ENCODE peak calls at places on chromosome 3, in six cellular contexts. E is GM23338, O is endothelial cell of umbilical vein, P is HL-60, X is GM12878, F is sigmoid colon. A is an unnamed sample.

GRCh38 chr3:36964827-36965226 is 20.0 kb upstream of the TRANK1 start:
- DNase-seq in F (no peak), X (no peak), O (no peak), E (no peak), P (no peak), A (no peak)

GRCh38 chr3:170751083-170751893 is 118.7 kb downstream of the RPL22L1 start:
- DNase-seq in F (peak; percentile 73), P (no peak), E (no peak), O (peak; percentile 95), X (no peak), A (no peak)

GRCh38 chr3:147758786-147759185 is 349.6 kb downstream of the ZIC1 start:
- DNase-seq in O (no peak), E (no peak), X (no peak), P (no peak), F (no peak), A (no peak)

GRCh38 chr3:134985841-134986520 is 190.9 kb downstream of the EPHB1 start:
- DNase-seq in P (no peak), X (no peak), F (no peak), O (no peak), E (no peak), A (no peak)

GRCh38 chr3:101824691-101825090 is 24.6 kb upstream of the NFKBIZ start:
- DNase-seq in F (no peak), O (no peak), X (no peak), P (no peak), E (no peak), A (no peak)

GRCh38 chr3:14431928-14432834 is 29.8 kb downstream of the SLC6A6 start:
- DNase-seq in E (no peak), P (peak; percentile 96), O (peak; percentile 83), F (peak; percentile 87), X (peak; percentile 90), A (peak; percentile 91)

GRCh38 chr3:134027631-134028030 is 2.1 kb downstream of the SLCO2A1 start:
- DNase-seq in F (no peak), P (no peak), O (peak; percentile 14), X (no peak), E (no peak), A (no peak)

GRCh38 chr3:194281766-194282165 is 69.4 kb downstream of the CPN2 start:
- DNase-seq in F (no peak), P (no peak), E (no peak), X (no peak), O (no peak), A (no peak)

GRCh38 chr3:104145164-104145563 is 1221.5 kb upstream of the ALCAM start:
- DNase-seq in X (no peak), P (no peak), O (no peak), E (no peak), F (no peak), A (no peak)

GRCh38 chr3:144361002-144361401 is 389.4 kb downstream of the DIPK2A start:
- DNase-seq in X (no peak), P (no peak), O (no peak), F (no peak), E (no peak), A (no peak)

GRCh38 chr3:174495928-174496327 is 363.2 kb upstream of the NAALADL2 start:
- DNase-seq in F (no peak), X (no peak), E (no peak), O (no peak), P (no peak), A (no peak)

GRCh38 chr3:15514663-15515357 is 6.7 kb downstream of the COLQ start:
- DNase-seq in F (no peak), O (no peak), X (no peak), E (no peak), P (no peak), A (no peak)

GRCh38 chr3:107361633-107362032 is 15.6 kb upstream of the CCDC54 start:
- DNase-seq in X (no peak), O (no peak), F (no peak), E (no peak), P (no peak), A (no peak)

GRCh38 chr3:93969443-93969842 is 4.3 kb downstream of the PROS1 start:
- DNase-seq in F (no peak), P (no peak), O (no peak), E (no peak), X (no peak), A (no peak)

GRCh38 chr3:98032881-98033280 is 2.2 kb downstream of the GABRR3 start:
- DNase-seq in P (no peak), E (no peak), X (no peak), O (no peak), F (no peak), A (no peak)

GRCh38 chr3:177835917-177836316 is 638.6 kb upstream of the TBL1XR1 start:
- DNase-seq in F (no peak), X (no peak), E (no peak), O (no peak), P (no peak), A (no peak)

GRCh38 chr3:104916971-104917370 is 449.7 kb upstream of the ALCAM start:
- DNase-seq in P (no peak), X (no peak), E (no peak), F (no peak), O (peak; percentile 22), A (no peak)

GRCh38 chr3:133393204-133393603 is 6.7 kb upstream of the BFSP2 start:
- DNase-seq in F (no peak), X (no peak), O (no peak), P (peak; percentile 33), E (no peak), A (no peak)

GRCh38 chr3:42535981-42536784 is 33.7 kb downstream of the VIPR1 start:
- DNase-seq in E (peak; percentile 97), X (no peak), F (no peak), P (peak; percentile 36), O (peak; percentile 16), A (peak; percentile 59)

GRCh38 chr3:54202029-54202428 is 79.7 kb downstream of the CACNA2D3 start:
- DNase-seq in O (no peak), F (no peak), E (no peak), X (no peak), P (no peak), A (no peak)

GRCh38 chr3:153252963-153253362 is 90.9 kb downstream of the RAP2B start:
- DNase-seq in O (no peak), E (no peak), X (no peak), P (no peak), F (no peak), A (no peak)

GRCh38 chr3:189563841-189564563 is 67.2 kb upstream of the TP63 start:
- DNase-seq in P (no peak), F (no peak), O (no peak), X (peak; percentile 82), E (no peak), A (no peak)

GRCh38 chr3:9501226-9501625 is 52.4 kb downstream of the LHFPL4 start:
- DNase-seq in E (no peak), F (no peak), O (no peak), P (no peak), X (no peak), A (no peak)

GRCh38 chr3:25468866-25469319 is 40.8 kb downstream of the RARB start:
- DNase-seq in O (peak; percentile 40), P (no peak), X (no peak), F (peak; percentile 89), E (peak; percentile 43), A (no peak)

GRCh38 chr3:135085696-135086436 is 290.8 kb downstream of the EPHB1 start:
- DNase-seq in E (no peak), X (no peak), F (no peak), P (no peak), O (no peak), A (no peak)

GRCh38 chr3:62131620-62132019 is 241.7 kb downstream of the FEZF2 start:
- DNase-seq in F (no peak), P (no peak), E (peak; percentile 46), O (peak; percentile 47), X (no peak), A (no peak)

GRCh38 chr3:169243122-169243521 is 420.4 kb downstream of the MECOM start:
- DNase-seq in F (no peak), E (no peak), O (peak; percentile 80), P (no peak), X (no peak), A (no peak)

GRCh38 chr3:179196700-179197099 is 48.5 kb downstream of the PIK3CA start:
- DNase-seq in P (no peak), X (no peak), E (peak; percentile 64), O (no peak), F (no peak), A (no peak)

GRCh38 chr3:160956785-160957184 is 148.4 kb downstream of the B3GALNT1 start:
- DNase-seq in X (no peak), P (peak; percentile 8), E (peak; percentile 45), F (no peak), O (peak; percentile 50), A (no peak)

DNA sequence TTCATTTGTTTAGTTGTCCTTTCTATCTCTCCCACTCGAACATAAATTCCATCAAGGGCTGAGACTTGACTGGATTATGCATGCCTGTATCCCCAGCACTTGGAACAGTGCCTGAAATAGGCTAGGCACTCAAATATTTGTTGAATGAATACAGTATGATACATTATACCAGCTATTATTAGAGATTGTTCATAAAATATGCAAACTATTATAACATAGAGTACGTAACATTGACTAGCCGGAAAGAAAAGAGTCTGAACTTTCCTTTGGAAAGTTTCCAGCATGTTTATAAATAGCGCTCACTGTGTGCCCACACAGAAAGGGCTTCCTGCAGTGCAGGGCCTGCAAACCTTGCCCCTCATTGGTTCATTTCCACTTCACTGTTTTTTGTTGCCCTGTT is 27.3 kb upstream of the SNTN start:
- DNase-seq in X (no peak), O (peak; percentile 20), E (no peak), F (no peak), P (no peak), A (no peak)
- TF ChIP-seq POLR2AphosphoS5 in X (no peak), O (no peak), E (no peak), F (no peak), P (no peak), A (no peak)

GRCh38 chr3:11546657-11547302 is 96.9 kb downstream of the VGLL4 start:
- DNase-seq in X (no peak), F (peak; percentile 57), E (no peak), P (no peak), O (no peak), A (no peak)

GRCh38 chr3:11547498-11547897 is 96.2 kb downstream of the VGLL4 start:
- DNase-seq in X (no peak), F (no peak), O (no peak), E (no peak), P (no peak), A (no peak)

GRCh38 chr3:11551019-11551418 is 92.7 kb downstream of the VGLL4 start:
- DNase-seq in P (no peak), O (no peak), E (no peak), X (no peak), F (peak; percentile 49), A (no peak)

GRCh38 chr3:11549580-11550140 is 94.1 kb downstream of the VGLL4 start:
- DNase-seq in F (peak; percentile 26), X (no peak), O (no peak), E (no peak), P (no peak), A (no peak)

GRCh38 chr3:11548721-11549131 is 95.0 kb downstream of the VGLL4 start:
- DNase-seq in O (peak; percentile 85), F (peak; percentile 70), E (no peak), X (no peak), P (no peak), A (no peak)
- TF ChIP-seq POLR2AphosphoS5 in O (no peak), F (no peak), E (no peak), X (no peak), P (no peak), A (no peak)

GRCh38 chr3:115148142-115148790 is 1.2 kb upstream of the ZBTB20 start:
- DNase-seq in X (no peak), P (no peak), F (no peak), E (no peak), O (no peak), A (no peak)
- TF ChIP-seq POLR2AphosphoS5 in X (no peak), P (no peak), F (no peak), E (no peak), O (no peak), A (no peak)

GRCh38 chr3:126270145-126270811 is 86.9 kb downstream of the KLF15 start:
- DNase-seq in E (no peak), X (no peak), F (peak; percentile 91), O (peak; percentile 81), P (no peak), A (no peak)
- TF ChIP-seq POLR2AphosphoS5 in E (no peak), X (no peak), F (peak; percentile 41), O (no peak), P (no peak), A (no peak)